ENCODE peak calls at places on chromosomes 11 and 22, in nine cellular contexts. One of them, this sample, is unnamed.

GRCh38 chr11:7548659-7549283 is 35.0 kb downstream of the PPFIBP2 start:
- DNase-seq in CD8-positive, alpha-beta memory T cell: no peak
- DNase-seq in Calu3: peak
- DNase-seq in stimulated activated naive CD8-positive, alpha-beta T cell treated with anti-CD3 and anti-CD28 coated beads, Interleukin-15, amount 100 ng/mL, for 72 hours: no peak
- DNase-seq in fibroblast of gingiva: no peak
- DNase-seq in hypothalamus: no peak
- DNase-seq in foreskin melanocyte: no peak
- DNase-seq in ACHN: peak
- DNase-seq in stimulated activated CD8-positive, alpha-beta memory T cell treated with anti-CD3 and anti-CD28 coated beads, Interleukin-4, amount 100 ng/mL, for 1 hour: no peak
- DNase-seq in this sample: no peak

GRCh38 chr11:75777461-75778110 is 9.0 kb downstream of the DGAT2 start:
- DNase-seq in CD8-positive, alpha-beta memory T cell: no peak
- DNase-seq in Calu3: no peak
- DNase-seq in stimulated activated naive CD8-positive, alpha-beta T cell treated with anti-CD3 and anti-CD28 coated beads, Interleukin-15, amount 100 ng/mL, for 72 hours: no peak
- DNase-seq in fibroblast of gingiva: no peak
- DNase-seq in hypothalamus: no peak
- DNase-seq in foreskin melanocyte: no peak
- DNase-seq in ACHN: no peak
- DNase-seq in stimulated activated CD8-positive, alpha-beta memory T cell treated with anti-CD3 and anti-CD28 coated beads, Interleukin-4, amount 100 ng/mL, for 1 hour: no peak
- DNase-seq in this sample: no peak

GRCh38 chr22:19758896-19759458 is 1.6 kb upstream of the TBX1 start:
- DNase-seq in CD8-positive, alpha-beta memory T cell: no peak
- DNase-seq in Calu3: no peak
- DNase-seq in stimulated activated naive CD8-positive, alpha-beta T cell treated with anti-CD3 and anti-CD28 coated beads, Interleukin-15, amount 100 ng/mL, for 72 hours: no peak
- DNase-seq in fibroblast of gingiva: no peak
- DNase-seq in hypothalamus: no peak
- DNase-seq in foreskin melanocyte: no peak
- DNase-seq in ACHN: no peak
- DNase-seq in stimulated activated CD8-positive, alpha-beta memory T cell treated with anti-CD3 and anti-CD28 coated beads, Interleukin-4, amount 100 ng/mL, for 1 hour: no peak
- DNase-seq in this sample: no peak

GRCh38 chr11:128187829-128188228 is 399.5 kb downstream of the ETS1 start:
- DNase-seq in CD8-positive, alpha-beta memory T cell: no peak
- DNase-seq in Calu3: no peak
- DNase-seq in stimulated activated naive CD8-positive, alpha-beta T cell treated with anti-CD3 and anti-CD28 coated beads, Interleukin-15, amount 100 ng/mL, for 72 hours: no peak
- DNase-seq in fibroblast of gingiva: peak
- DNase-seq in hypothalamus: no peak
- DNase-seq in foreskin melanocyte: no peak
- DNase-seq in ACHN: no peak
- DNase-seq in stimulated activated CD8-positive, alpha-beta memory T cell treated with anti-CD3 and anti-CD28 coated beads, Interleukin-4, amount 100 ng/mL, for 1 hour: no peak
- DNase-seq in this sample: no peak

GRCh38 chr11:84249344-84250135 is 963.4 kb upstream of the CCDC90B start:
- DNase-seq in CD8-positive, alpha-beta memory T cell: no peak
- DNase-seq in Calu3: no peak
- DNase-seq in stimulated activated naive CD8-positive, alpha-beta T cell treated with anti-CD3 and anti-CD28 coated beads, Interleukin-15, amount 100 ng/mL, for 72 hours: no peak
- DNase-seq in fibroblast of gingiva: no peak
- DNase-seq in hypothalamus: no peak
- DNase-seq in foreskin melanocyte: no peak
- DNase-seq in ACHN: no peak
- DNase-seq in stimulated activated CD8-positive, alpha-beta memory T cell treated with anti-CD3 and anti-CD28 coated beads, Interleukin-4, amount 100 ng/mL, for 1 hour: no peak
- DNase-seq in this sample: no peak

GRCh38 chr11:65132988-65133700 is 1.2 kb downstream of the SYVN1 start:
- DNase-seq in CD8-positive, alpha-beta memory T cell: peak
- DNase-seq in Calu3: peak
- DNase-seq in stimulated activated naive CD8-positive, alpha-beta T cell treated with anti-CD3 and anti-CD28 coated beads, Interleukin-15, amount 100 ng/mL, for 72 hours: no peak
- DNase-seq in fibroblast of gingiva: no peak
- DNase-seq in hypothalamus: no peak
- DNase-seq in foreskin melanocyte: no peak
- DNase-seq in ACHN: no peak
- DNase-seq in stimulated activated CD8-positive, alpha-beta memory T cell treated with anti-CD3 and anti-CD28 coated beads, Interleukin-4, amount 100 ng/mL, for 1 hour: no peak
- DNase-seq in this sample: no peak

GRCh38 chr22:37558815-37559214 is 1.5 kb upstream of the CDC42EP1 start:
- DNase-seq in CD8-positive, alpha-beta memory T cell: no peak
- DNase-seq in Calu3: no peak
- DNase-seq in stimulated activated naive CD8-positive, alpha-beta T cell treated with anti-CD3 and anti-CD28 coated beads, Interleukin-15, amount 100 ng/mL, for 72 hours: no peak
- DNase-seq in fibroblast of gingiva: no peak
- DNase-seq in hypothalamus: no peak
- DNase-seq in foreskin melanocyte: no peak
- DNase-seq in ACHN: no peak
- DNase-seq in stimulated activated CD8-positive, alpha-beta memory T cell treated with anti-CD3 and anti-CD28 coated beads, Interleukin-4, amount 100 ng/mL, for 1 hour: no peak
- DNase-seq in this sample: no peak

GRCh38 chr11:45805305-45806071 is 539 bp downstream of the SLC35C1 start:
- DNase-seq in CD8-positive, alpha-beta memory T cell: no peak
- DNase-seq in Calu3: peak
- DNase-seq in stimulated activated naive CD8-positive, alpha-beta T cell treated with anti-CD3 and anti-CD28 coated beads, Interleukin-15, amount 100 ng/mL, for 72 hours: peak
- DNase-seq in fibroblast of gingiva: peak
- DNase-seq in hypothalamus: peak
- DNase-seq in foreskin melanocyte: peak
- DNase-seq in ACHN: peak
- DNase-seq in stimulated activated CD8-positive, alpha-beta memory T cell treated with anti-CD3 and anti-CD28 coated beads, Interleukin-4, amount 100 ng/mL, for 1 hour: no peak
- DNase-seq in this sample: no peak

GRCh38 chr11:125180413-125181305 is 16.1 kb downstream of the PKNOX2 start:
- DNase-seq in CD8-positive, alpha-beta memory T cell: no peak
- DNase-seq in Calu3: no peak
- DNase-seq in stimulated activated naive CD8-positive, alpha-beta T cell treated with anti-CD3 and anti-CD28 coated beads, Interleukin-15, amount 100 ng/mL, for 72 hours: no peak
- DNase-seq in fibroblast of gingiva: no peak
- DNase-seq in hypothalamus: no peak
- DNase-seq in foreskin melanocyte: no peak
- DNase-seq in ACHN: no peak
- DNase-seq in stimulated activated CD8-positive, alpha-beta memory T cell treated with anti-CD3 and anti-CD28 coated beads, Interleukin-4, amount 100 ng/mL, for 1 hour: no peak
- DNase-seq in this sample: no peak

GRCh38 chr11:86947541-86947940 is 7.7 kb downstream of the FZD4 start:
- DNase-seq in CD8-positive, alpha-beta memory T cell: no peak
- DNase-seq in Calu3: no peak
- DNase-seq in stimulated activated naive CD8-positive, alpha-beta T cell treated with anti-CD3 and anti-CD28 coated beads, Interleukin-15, amount 100 ng/mL, for 72 hours: no peak
- DNase-seq in fibroblast of gingiva: peak
- DNase-seq in hypothalamus: no peak
- DNase-seq in foreskin melanocyte: no peak
- DNase-seq in ACHN: no peak
- DNase-seq in stimulated activated CD8-positive, alpha-beta memory T cell treated with anti-CD3 and anti-CD28 coated beads, Interleukin-4, amount 100 ng/mL, for 1 hour: no peak
- DNase-seq in this sample: no peak

This sample was measured in tibial nerve.